ENCODE peak calls at places on chromosomes 3 and 15, in seven cellular contexts. Z is gastrocnemius medialis, R is B cell, O is esophagus muscularis mucosa, K is mammary epithelial cell, T is lung, B is GM13976. D is an unnamed sample.

GRCh38 chr15:90419738-90420487 is 31.9 kb downstream of the IQGAP1 start:
- DNase-seq in Z (peak; percentile 62), R (no peak), O (no peak), K (peak; percentile 78), T (no peak), B (no peak), D (no peak)

GRCh38 chr15:41022487-41023090 is 69.3 kb downstream of the CHAC1 start:
- DNase-seq in Z (peak; percentile 17), R (peak; percentile 14), O (no peak), K (peak; percentile 16), T (peak; percentile 31), B (peak; percentile 54), D (no peak)

GRCh38 chr3:13072239-13073041 is 789 bp downstream of the IQSEC1 start:
- DNase-seq in Z (peak; percentile 47), R (peak; percentile 79), O (no peak), K (peak; percentile 47), T (no peak), B (peak; percentile 76), D (no peak)

GRCh38 chr3:183781246-183781645 is 44.1 kb downstream of the MAP6D1 start:
- DNase-seq in Z (no peak), R (no peak), O (no peak), K (no peak), T (no peak), B (no peak), D (no peak)

GRCh38 chr3:183114374-183114773 is 15.1 kb upstream of the MCCC1 start:
- DNase-seq in Z (no peak), R (no peak), O (no peak), K (no peak), T (no peak), B (no peak), D (no peak)

GRCh38 chr15:81073796-81074195 is 60.3 kb upstream of the CFAP161 start:
- DNase-seq in Z (no peak), R (no peak), O (no peak), K (no peak), T (no peak), B (no peak), D (no peak)

GRCh38 chr3:119206611-119207511 is 33.5 kb downstream of the UPK1B start:
- DNase-seq in Z (no peak), R (no peak), O (no peak), K (peak; percentile 61), T (no peak), B (no peak), D (no peak)

GRCh38 chr3:70855139-70855538 is 542.7 kb upstream of the MDFIC2 start:
- DNase-seq in Z (no peak), R (no peak), O (no peak), K (no peak), T (no peak), B (no peak), D (no peak)

GRCh38 chr3:194139977-194140351 is 4.0 kb downstream of the HES1 start:
- DNase-seq in Z (no peak), R (no peak), O (no peak), K (no peak), T (no peak), B (no peak), D (no peak)

GRCh38 chr3:186788482-186789370 is 5.3 kb downstream of the EIF4A2 start:
- DNase-seq in Z (no peak), R (no peak), O (no peak), K (no peak), T (no peak), B (no peak), D (no peak)

GRCh38 chr3:112047264-112047663 is 12.7 kb downstream of the TMPRSS7 start:
- DNase-seq in Z (no peak), R (no peak), O (no peak), K (no peak), T (no peak), B (no peak), D (no peak)

GRCh38 chr3:66320390-66320789 is 99.6 kb downstream of the SLC25A26 start:
- DNase-seq in Z (no peak), R (no peak), O (no peak), K (no peak), T (no peak), B (no peak), D (no peak)

GRCh38 chr3:63960048-63960711 is 48.0 kb upstream of the SCAANT1 start:
- DNase-seq in Z (peak; percentile 64), R (no peak), O (no peak), K (peak; percentile 71), T (no peak), B (no peak), D (no peak)

GRCh38 chr15:31004220-31004733 is 12.8 kb upstream of the MTMR10 start:
- DNase-seq in Z (peak; percentile 21), R (peak; percentile 62), O (no peak), K (no peak), T (no peak), B (peak; percentile 63), D (no peak)

GRCh38 chr3:106589306-106589942 is 720.6 kb upstream of the CBLB start:
- DNase-seq in Z (no peak), R (no peak), O (no peak), K (peak; percentile 95), T (no peak), B (no peak), D (no peak)

GRCh38 chr3:141292346-141293058 is 60.9 kb downstream of the PXYLP1 start:
- DNase-seq in Z (no peak), R (no peak), O (no peak), K (no peak), T (no peak), B (no peak), D (no peak)

GRCh38 chr3:102529452-102529851 is 94.6 kb downstream of the ZPLD1 start:
- DNase-seq in Z (no peak), R (no peak), O (no peak), K (peak; percentile 15), T (no peak), B (no peak), D (no peak)
- TF ChIP-seq CTCF in Z (no peak), R (no peak), O (no peak), K (peak; percentile 57), T (no peak), B (no peak), D (no peak)

DNA sequence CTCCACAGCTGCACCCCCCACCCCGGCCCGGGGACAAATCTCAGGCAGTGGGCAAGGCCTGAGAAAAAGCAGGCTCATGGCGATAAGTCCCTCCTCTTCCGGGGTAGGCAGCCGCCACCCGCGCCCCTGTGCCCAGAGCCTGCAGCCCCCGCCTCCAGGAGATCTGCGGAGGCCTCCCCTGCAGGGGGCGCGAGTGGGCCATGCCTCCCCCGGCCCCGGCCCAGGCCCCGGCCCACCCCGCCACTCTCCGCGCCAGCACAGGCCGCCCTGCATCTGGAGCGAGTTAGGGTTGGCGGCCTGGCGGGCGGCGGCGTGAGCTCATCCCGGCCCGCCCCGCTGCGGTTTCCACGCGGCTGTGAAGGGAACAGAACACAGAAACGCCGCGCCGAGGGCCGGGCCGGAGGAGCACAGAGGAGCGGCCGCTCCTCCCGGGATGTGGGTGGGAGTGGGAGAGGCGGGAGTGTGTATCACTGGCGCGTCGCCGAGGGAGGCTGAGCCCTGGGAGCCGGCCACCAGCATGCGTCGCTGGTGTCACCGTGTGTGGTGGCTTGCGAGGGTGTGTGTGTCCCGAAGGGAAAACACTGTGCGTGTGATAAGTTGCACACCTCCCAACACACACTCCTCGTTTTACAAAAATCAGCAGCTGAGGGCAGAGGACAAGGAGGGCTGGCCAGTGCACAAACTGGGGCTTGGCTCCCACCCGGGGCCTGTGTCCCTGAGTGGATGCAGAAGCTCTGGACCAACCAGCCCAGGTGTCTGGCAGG is 17.2 kb downstream of the MYL3 start:
- DNase-seq in Z (peak; percentile 61), R (peak; percentile 95), O (no peak), K (peak; percentile 18), T (peak; percentile 78), B (peak; percentile 87), D (peak; percentile 55)
- TF ChIP-seq CTCF in Z (peak; percentile 40), R (peak; percentile 76), O (peak; percentile 56), K (peak; percentile 46), T (no peak), B (peak; percentile 31), D (peak; percentile 48)

DNA sequence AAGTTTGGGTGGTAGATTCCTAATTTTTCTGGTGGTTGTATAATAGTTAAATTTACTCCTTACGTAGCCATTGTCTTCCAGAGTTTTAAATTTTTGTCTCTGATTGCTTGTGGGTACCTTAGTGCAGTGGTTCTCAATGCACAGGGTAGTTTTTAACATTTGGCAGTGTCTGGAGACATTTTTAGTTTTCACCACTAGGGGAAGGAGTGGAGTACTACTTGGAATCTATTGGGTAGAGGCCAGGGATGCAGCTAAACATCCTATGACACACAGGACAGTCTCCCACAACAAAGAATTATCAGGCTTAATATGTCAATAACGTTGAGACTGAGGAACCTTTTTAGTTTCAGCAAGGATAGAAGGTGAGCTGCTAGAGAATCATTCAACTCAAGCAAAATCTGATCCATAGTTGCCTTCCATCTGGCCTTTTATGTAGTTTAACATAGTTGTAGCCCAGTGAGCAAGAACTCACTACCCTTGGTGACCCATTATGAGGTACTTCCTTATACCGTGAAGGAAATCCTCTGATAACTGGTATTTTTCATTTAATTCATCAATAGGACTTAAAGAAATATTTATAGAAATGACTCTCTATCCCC is 8.6 kb upstream of the STX19 start:
- DNase-seq in Z (no peak), R (no peak), O (no peak), K (peak; percentile 42), T (no peak), B (peak; percentile 26), D (no peak)
- TF ChIP-seq CTCF in Z (no peak), R (peak; percentile 50), O (no peak), K (peak; percentile 65), T (peak; percentile 7), B (no peak), D (peak; percentile 63)

GRCh38 chr3:40782086-40782721 is 257.4 kb downstream of the ZNF621 start:
- DNase-seq in Z (no peak), R (no peak), O (peak; percentile 79), K (no peak), T (no peak), B (no peak), D (no peak)
- TF ChIP-seq CTCF in Z (no peak), R (no peak), O (no peak), K (no peak), T (no peak), B (no peak), D (no peak)

GRCh38 chr3:123805504-123805903 is 78.6 kb downstream of the MYLK start:
- DNase-seq in Z (no peak), R (no peak), O (no peak), K (no peak), T (no peak), B (no peak), D (no peak)
- TF ChIP-seq CTCF in Z (no peak), R (no peak), O (no peak), K (no peak), T (no peak), B (no peak), D (no peak)

GRCh38 chr15:91522609-91523332 is 330.7 kb upstream of the SLCO3A1 start:
- DNase-seq in Z (no peak), R (no peak), O (peak; percentile 64), K (peak; percentile 66), T (no peak), B (no peak), D (no peak)
- TF ChIP-seq CTCF in Z (no peak), R (no peak), O (no peak), K (peak; percentile 91), T (no peak), B (no peak), D (no peak)

D was measured in CD14-positive monocyte.